ENCODE peak calls at places on chromosomes 2 and 18, in seven cellular contexts. Z is hepatocyte, J is natural killer cell, B is Calu3, N is WTC11, A is right lobe of liver, R is HFFc6. K is an unnamed sample.

GRCh38 chr2:106020821-106021316 is 173.2 kb downstream of the UXS1 start:
- DNase-seq in R (no peak), A (no peak), N (no peak), B (no peak), J (no peak), Z (no peak), K (no peak)

GRCh38 chr2:148165975-148166374 is 145.1 kb downstream of the MBD5 start:
- DNase-seq in J (no peak), N (no peak), R (no peak), Z (no peak), A (no peak), B (no peak), K (no peak)

GRCh38 chr2:218888341-218888740 is 7.7 kb downstream of the WNT10A start:
- DNase-seq in A (no peak), J (no peak), R (no peak), Z (no peak), N (peak), B (no peak), K (no peak)

GRCh38 chr2:62460175-62460574 is 45.8 kb downstream of the TMEM17 start:
- DNase-seq in A (no peak), B (no peak), J (no peak), R (no peak), N (no peak), Z (no peak), K (no peak)

GRCh38 chr2:62349788-62350187 is 153.9 kb downstream of the B3GNT2 start:
- DNase-seq in N (no peak), R (no peak), J (no peak), B (no peak), A (no peak), Z (no peak), K (no peak)

GRCh38 chr18:25832008-25832604 is 258.3 kb downstream of the SS18 start:
- DNase-seq in J (no peak), N (peak), R (peak), A (peak), Z (peak), B (peak), K (peak)

GRCh38 chr18:52288403-52289004 is 51.5 kb upstream of the DCC start:
- DNase-seq in Z (peak), A (peak), R (no peak), J (no peak), N (peak), B (peak), K (peak)

GRCh38 chr2:176001281-176001902 is 675 bp downstream of the LNPK start:
- DNase-seq in R (peak), J (no peak), N (peak), Z (peak), B (peak), A (peak), K (no peak)

GRCh38 chr2:46116616-46117015 is 180.6 kb upstream of the EPAS1 start:
- DNase-seq in R (no peak), A (no peak), N (no peak), Z (no peak), B (no peak), J (no peak), K (no peak)

GRCh38 chr2:201363857-201364560 is 6.9 kb upstream of the FLACC1 start:
- DNase-seq in A (no peak), B (peak), Z (peak), R (peak), J (no peak), N (no peak), K (no peak)

GRCh38 chr18:58388736-58389135 is 240.2 kb downstream of the ALPK2 start:
- DNase-seq in J (no peak), Z (no peak), A (no peak), R (no peak), N (no peak), B (no peak), K (no peak)

GRCh38 chr2:219285348-219285685 is 6.2 kb downstream of the DNAJB2 start:
- DNase-seq in N (no peak), J (no peak), R (no peak), B (no peak), Z (no peak), A (no peak), K (no peak)

GRCh38 chr2:133586978-133587377 is 18.7 kb upstream of the NCKAP5 start:
- DNase-seq in J (no peak), Z (no peak), B (no peak), R (no peak), N (no peak), A (no peak), K (no peak)

GRCh38 chr2:100924520-100925451 is 77.3 kb upstream of the RPL31 start:
- DNase-seq in J (no peak), B (no peak), A (no peak), N (no peak), R (peak), Z (peak), K (no peak)

GRCh38 chr2:85611705-85612587 is at the start of gene C2orf68:
- DNase-seq in R (peak), A (peak), N (peak), Z (peak), J (peak), B (peak), K (peak)

GRCh38 chr2:2025803-2026202 is 281.5 kb upstream of the PXDN start:
- DNase-seq in A (no peak), N (no peak), R (no peak), J (no peak), Z (no peak), B (no peak), K (no peak)

GRCh38 chr2:132404056-132404455 is 12.5 kb upstream of the GPR39 start:
- DNase-seq in N (no peak), R (no peak), A (no peak), J (no peak), Z (no peak), B (no peak), K (no peak)

GRCh38 chr2:84815146-84815545 is 65.7 kb downstream of the TRABD2A start:
- DNase-seq in A (no peak), J (no peak), B (no peak), Z (no peak), N (no peak), R (peak), K (no peak)

GRCh38 chr18:59219672-59220163 is at the start of gene GRP:
- DNase-seq in J (no peak), R (no peak), B (no peak), N (peak), A (no peak), Z (no peak), K (no peak)

GRCh38 chr2:71473346-71474035 is 20.1 kb downstream of the DYSF start:
- DNase-seq in R (no peak), B (no peak), J (no peak), N (no peak), Z (no peak), A (no peak), K (no peak)

GRCh38 chr2:172211507-172211906 is 108.8 kb upstream of the DLX2 start:
- DNase-seq in Z (no peak), N (no peak), J (no peak), R (no peak), A (no peak), B (no peak), K (no peak)

GRCh38 chr2:71157124-71157802 is 26.8 kb downstream of the MPHOSPH10 start:
- DNase-seq in N (peak), A (no peak), R (peak), B (peak), Z (peak), J (peak), K (peak)

GRCh38 chr2:109171444-109172334 is 42.7 kb downstream of the SH3RF3 start:
- DNase-seq in N (no peak), R (peak), B (no peak), J (no peak), A (no peak), Z (peak), K (no peak)

GRCh38 chr18:63844254-63844653 is 43.3 kb upstream of the SERPINB2 start:
- DNase-seq in N (no peak), Z (peak), A (no peak), J (no peak), R (peak), B (peak), K (no peak)
- TF ChIP-seq CTCF in N (no peak), Z (peak), A (peak), J (peak), R (peak), B (peak), K (peak)

DNA sequence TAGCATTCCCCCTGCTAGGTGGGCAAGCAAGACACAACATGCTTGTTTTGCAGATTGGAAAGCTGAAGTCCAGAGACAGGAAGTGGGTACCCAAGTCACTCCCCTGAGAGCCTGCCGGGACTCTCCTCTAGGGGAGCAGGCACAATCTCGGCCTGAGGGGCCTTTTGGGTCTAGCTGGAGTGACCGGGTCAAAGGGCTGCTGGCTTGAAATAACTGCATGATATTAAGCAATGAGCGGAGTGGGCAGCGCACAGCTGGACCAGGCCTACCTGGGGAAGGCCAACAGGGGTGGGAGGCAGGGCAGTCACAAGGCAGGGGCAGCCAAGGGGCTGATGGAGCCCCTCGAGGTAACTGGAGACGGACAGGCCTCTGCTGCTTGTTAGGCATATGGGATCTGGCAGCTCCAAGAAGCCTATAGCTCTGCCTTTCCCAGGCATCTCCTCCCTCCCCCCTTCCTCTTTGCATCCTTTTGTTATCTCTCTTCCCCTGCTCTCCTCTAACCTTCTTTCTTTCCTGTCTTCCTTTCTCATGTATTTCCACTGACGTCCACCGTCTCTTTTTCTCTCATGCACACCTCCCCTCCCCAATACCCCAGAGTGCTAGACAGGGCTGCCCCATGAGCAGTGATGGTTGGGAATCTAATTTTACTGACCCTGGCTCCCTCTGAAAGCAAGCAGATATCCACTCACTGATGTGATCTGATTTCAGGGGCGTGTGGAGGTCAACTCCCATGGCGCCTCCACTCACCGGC is 237.5 kb downstream of the LOXHD1 start:
- DNase-seq in N (no peak), A (peak), Z (no peak), B (no peak), J (no peak), R (no peak), K (no peak)
- TF ChIP-seq CTCF in N (no peak), A (no peak), Z (no peak), B (no peak), J (no peak), R (no peak), K (no peak)

GRCh38 chr2:99900589-99900988 is 241.8 kb downstream of the AFF3 start:
- DNase-seq in Z (no peak), A (no peak), R (no peak), N (no peak), J (no peak), B (no peak), K (no peak)

GRCh38 chr2:99899058-99899855 is 243.1 kb downstream of the AFF3 start:
- DNase-seq in B (no peak), R (no peak), J (no peak), Z (no peak), N (no peak), A (no peak), K (no peak)

DNA sequence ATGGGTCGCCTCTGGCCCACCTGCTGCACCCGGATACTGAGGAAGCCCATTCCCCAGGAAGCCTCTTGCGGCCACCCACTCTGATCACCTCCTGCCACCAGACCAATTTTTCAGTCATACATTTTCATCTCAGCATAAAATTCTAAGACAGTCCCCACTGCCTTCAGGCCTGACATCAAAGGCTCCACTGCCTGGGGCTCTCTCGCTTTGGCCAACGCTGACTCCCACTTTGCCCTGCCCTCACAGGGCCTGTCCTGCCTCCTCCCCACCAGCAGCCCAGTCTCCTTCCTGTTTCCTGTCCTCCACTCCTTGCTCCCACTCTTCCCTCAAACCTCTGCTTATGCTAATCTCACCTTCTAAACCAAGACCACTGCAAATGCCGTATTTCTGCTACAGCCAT is 243.7 kb downstream of the AFF3 start:
- DNase-seq in N (no peak), A (no peak), J (no peak), Z (no peak), R (no peak), B (no peak), K (no peak)
- TF ChIP-seq CTCF in N (no peak), A (no peak), J (no peak), Z (no peak), R (no peak), B (no peak), K (no peak)

DNA sequence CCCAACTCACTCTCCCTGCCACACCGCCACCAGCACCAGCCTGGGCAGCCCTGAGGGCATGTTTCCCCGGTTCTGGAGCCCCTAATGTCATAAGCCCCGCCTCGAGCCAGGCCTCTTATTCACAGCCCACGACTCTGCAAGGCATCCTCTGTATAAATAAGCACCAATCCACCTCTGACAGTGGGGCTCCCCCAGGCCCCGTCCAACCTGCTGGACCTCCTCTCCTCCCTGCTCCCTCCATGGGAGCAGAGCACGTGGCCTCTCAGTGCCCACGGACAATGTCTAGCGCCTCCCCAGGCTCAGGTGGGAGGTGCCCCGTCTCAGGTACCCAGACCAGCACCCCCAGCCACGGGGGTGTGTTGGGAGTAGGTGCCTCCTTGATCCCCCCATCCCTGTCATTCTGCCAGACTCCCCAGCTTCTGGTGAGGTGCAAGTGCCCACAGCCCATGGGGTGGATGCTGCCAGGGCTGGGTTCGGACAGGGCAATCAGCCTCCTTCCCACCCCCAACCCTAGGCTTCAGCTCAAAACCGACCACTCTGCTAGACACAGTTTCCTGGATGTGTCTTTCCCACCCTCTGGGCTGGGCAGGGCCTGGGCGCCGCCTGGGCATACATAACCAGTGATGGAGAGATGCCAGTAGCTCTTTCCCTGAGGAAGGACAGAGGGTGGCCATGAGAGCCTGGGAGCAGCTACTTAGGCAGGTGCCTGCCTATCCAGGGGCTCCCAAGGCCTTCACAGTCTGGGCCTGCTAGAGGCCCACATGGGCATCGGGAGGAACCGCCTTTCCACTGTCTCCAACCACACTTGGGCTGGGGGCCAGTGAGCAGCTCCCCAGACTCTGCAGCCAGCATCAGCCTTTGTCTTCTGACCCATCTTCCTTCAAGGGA is 1.6 kb upstream of the ADRA2B start:
- DNase-seq in R (no peak), N (peak), J (no peak), A (peak), B (peak), Z (peak), K (no peak)
- TF ChIP-seq CTCF in R (no peak), N (no peak), J (no peak), A (no peak), B (peak), Z (peak), K (peak)

DNA sequence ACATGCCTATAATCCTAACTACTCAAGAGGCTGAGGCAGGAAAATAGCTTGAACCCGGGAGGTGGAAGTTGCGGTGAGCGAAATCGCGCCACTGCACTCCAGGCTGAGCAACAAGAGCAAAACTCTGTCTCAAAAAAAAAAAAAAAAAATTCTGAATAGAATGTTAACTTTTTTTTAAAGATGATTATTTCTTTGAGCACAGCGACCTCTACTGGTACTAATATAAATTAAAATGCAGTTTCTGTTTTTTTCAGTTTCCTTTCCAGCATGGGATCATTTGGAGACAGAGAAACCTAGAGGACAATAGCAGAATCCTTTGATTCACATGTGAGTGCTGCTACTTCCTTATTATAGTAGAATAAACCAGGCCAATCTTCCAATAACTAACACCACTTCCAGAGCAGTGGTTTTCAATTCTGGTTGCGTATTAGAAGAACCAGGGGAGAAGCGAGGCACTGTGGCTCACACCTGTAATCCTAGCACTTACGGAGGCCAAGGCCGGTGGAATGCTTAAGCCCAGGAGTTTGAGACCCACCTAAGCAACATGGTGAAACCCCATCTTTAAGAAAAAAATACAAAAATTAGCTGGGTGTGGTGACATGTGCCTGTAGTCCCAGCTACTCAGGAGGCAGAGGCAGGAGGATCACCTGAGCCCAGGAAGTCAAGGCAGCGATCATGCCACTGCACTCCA is 10.2 kb downstream of the SRSF7 start:
- DNase-seq in Z (peak), R (peak), A (no peak), N (no peak), B (no peak), J (no peak), K (no peak)
- TF ChIP-seq CTCF in Z (peak), R (peak), A (peak), N (peak), B (peak), J (peak), K (peak)

DNA sequence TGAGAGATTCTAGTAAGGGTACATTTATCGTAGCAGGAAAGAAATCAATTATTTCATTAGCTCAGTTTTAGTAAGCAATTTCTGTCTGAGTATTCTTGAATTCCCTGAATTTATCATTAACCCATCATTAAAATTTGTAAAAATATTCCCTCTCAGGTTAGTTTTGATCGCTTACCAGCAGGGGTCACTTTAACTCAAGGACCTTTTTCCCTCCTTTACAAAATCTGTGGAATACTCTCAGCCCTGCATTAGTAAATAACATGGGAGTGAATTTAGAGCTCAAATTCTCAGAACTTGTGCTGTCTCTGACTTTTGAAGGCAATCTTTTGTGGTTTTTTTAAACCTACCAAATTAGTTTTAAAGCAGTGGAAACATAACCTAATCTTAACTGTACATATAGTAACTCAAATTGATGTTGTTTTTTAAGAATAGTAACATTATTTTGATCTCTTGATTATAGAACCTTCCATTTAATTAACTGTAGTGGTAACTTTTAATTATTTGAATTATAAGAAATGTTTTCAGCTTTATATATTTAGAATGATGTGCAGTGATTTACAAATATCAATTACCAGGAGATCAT is 97.2 kb downstream of the AGPS start:
- DNase-seq in J (no peak), B (no peak), Z (peak), R (peak), A (no peak), N (no peak), K (no peak)
- TF ChIP-seq CTCF in J (peak), B (peak), Z (peak), R (peak), A (peak), N (peak), K (peak)

GRCh38 chr2:216281881-216282280 is 90.4 kb downstream of the MARCHF4 start:
- DNase-seq in J (no peak), N (no peak), Z (no peak), R (no peak), B (no peak), A (no peak), K (no peak)

GRCh38 chr2:216285641-216286156 is 86.6 kb downstream of the MARCHF4 start:
- DNase-seq in R (no peak), B (no peak), N (no peak), J (no peak), A (no peak), Z (no peak), K (no peak)

GRCh38 chr2:216281316-216281715 is 91.0 kb downstream of the MARCHF4 start:
- DNase-seq in N (peak), J (no peak), A (no peak), R (no peak), Z (no peak), B (no peak), K (no peak)

GRCh38 chr2:216284708-216285107 is 87.6 kb downstream of the MARCHF4 start:
- DNase-seq in A (no peak), R (no peak), N (no peak), B (no peak), Z (no peak), J (no peak), K (no peak)

GRCh38 chr2:216283038-216283900 is 89.0 kb downstream of the MARCHF4 start:
- DNase-seq in A (no peak), R (no peak), N (peak), Z (peak), B (peak), J (no peak), K (peak)
- TF ChIP-seq CTCF in A (peak), R (peak), N (peak), Z (no peak), B (no peak), J (no peak), K (peak)

GRCh38 chr2:238120463-238121298 is 17.8 kb upstream of the KLHL30 start:
- DNase-seq in R (no peak), J (no peak), N (peak), B (no peak), Z (no peak), A (peak), K (no peak)
- TF ChIP-seq CTCF in R (peak), J (no peak), N (no peak), B (no peak), Z (peak), A (no peak), K (peak)

K was measured in progenitor cell of endocrine pancreas.